ENCODE peak calls at places on chromosomes 3 and 15, in ten cellular contexts. F is tibial artery, E is GM23338, P is PC-9, T is fibroblast of lung, C is heart left ventricle, S is PC-3, J is neural progenitor cell, Y is A673, Z is Peyer's patch. A is an unnamed sample.
A peak's percentile ranks its signal among the peaks of the same experiment; 100 is the strongest.

GRCh38 chr3:27253831-27254230 is 115.4 kb downstream of the NEK10 start:
- DNase-seq in Z (peak; percentile 49), T (peak; percentile 27), J (peak; percentile 68), Y (peak; percentile 51), F (peak; percentile 19), P (peak; percentile 57), S (peak; percentile 81), C (no peak), E (peak; percentile 78), A (no peak)

GRCh38 chr3:39587113-39587512 is 119.6 kb downstream of the MOBP start:
- DNase-seq in E (no peak), S (no peak), T (no peak), P (no peak), Y (no peak), F (no peak), Z (no peak), C (no peak), J (no peak), A (no peak)

GRCh38 chr3:141845407-141846049 is 30.9 kb upstream of the ATP1B3 start:
- DNase-seq in F (no peak), E (peak; percentile 67), C (no peak), T (no peak), P (no peak), S (no peak), Y (peak; percentile 23), Z (peak; percentile 49), J (peak; percentile 50), A (no peak)

GRCh38 chr15:57438166-57438565 is 61.9 kb downstream of the CGNL1 start:
- DNase-seq in T (no peak), Z (no peak), J (no peak), Y (no peak), F (no peak), P (no peak), C (no peak), S (no peak), E (no peak), A (no peak)

GRCh38 chr15:68285243-68285980 is 7.9 kb downstream of the FEM1B start:
- DNase-seq in P (no peak), E (peak; percentile 56), T (no peak), J (no peak), F (no peak), Y (no peak), C (no peak), S (no peak), Z (no peak), A (no peak)

GRCh38 chr3:42387802-42388651 is 22.4 kb downstream of the LYZL4 start:
- DNase-seq in J (no peak), T (no peak), Z (no peak), S (peak; percentile 10), P (no peak), Y (peak; percentile 82), C (no peak), E (no peak), F (no peak), A (no peak)

GRCh38 chr15:32670624-32671022 is 29.1 kb downstream of the SCG5 start:
- DNase-seq in E (no peak), F (no peak), J (no peak), Z (no peak), C (no peak), Y (no peak), S (no peak), T (no peak), P (no peak), A (no peak)

GRCh38 chr15:84826369-84826823 is 9.2 kb downstream of the ALPK3 start:
- DNase-seq in F (peak; percentile 65), E (peak; percentile 85), C (no peak), Z (no peak), J (peak; percentile 63), S (peak; percentile 67), Y (peak; percentile 32), T (no peak), P (peak; percentile 43), A (no peak)

GRCh38 chr3:150216041-150216811 is 191.9 kb upstream of the TSC22D2 start:
- DNase-seq in Y (peak; percentile 94), Z (no peak), P (peak; percentile 63), E (no peak), C (peak; percentile 69), T (peak; percentile 95), F (peak; percentile 82), S (peak; percentile 29), J (peak; percentile 24), A (no peak)

GRCh38 chr3:14875411-14876175 is 56.8 kb downstream of the FGD5 start:
- DNase-seq in P (no peak), J (no peak), Z (no peak), E (no peak), T (no peak), Y (no peak), F (no peak), C (no peak), S (no peak), A (no peak)

GRCh38 chr15:42014406-42014805 is 6.4 kb downstream of the PLA2G4E start:
- DNase-seq in S (no peak), P (no peak), E (no peak), F (no peak), J (no peak), C (no peak), Y (no peak), T (no peak), Z (no peak), A (no peak)

GRCh38 chr15:74655424-74655823 is 39.8 kb downstream of the CLK3 start:
- DNase-seq in S (no peak), T (no peak), Z (no peak), F (no peak), E (no peak), Y (peak; percentile 60), P (no peak), J (no peak), C (no peak), A (no peak)
- H3K4me1 ChIP-seq in S (peaks cover 10% of the 10 kb centered on the region), T (peaks cover 3% of the 10 kb centered on the region), Z (no peaks in the 10 kb centered on the region), F (no peaks in the 10 kb centered on the region), E (no peaks in the 10 kb centered on the region), Y (peaks cover 14% of the 10 kb centered on the region), P (no peaks in the 10 kb centered on the region), J (no peaks in the 10 kb centered on the region), C (peaks cover 35% of the 10 kb centered on the region), A (no peaks in the 10 kb centered on the region)

DNA sequence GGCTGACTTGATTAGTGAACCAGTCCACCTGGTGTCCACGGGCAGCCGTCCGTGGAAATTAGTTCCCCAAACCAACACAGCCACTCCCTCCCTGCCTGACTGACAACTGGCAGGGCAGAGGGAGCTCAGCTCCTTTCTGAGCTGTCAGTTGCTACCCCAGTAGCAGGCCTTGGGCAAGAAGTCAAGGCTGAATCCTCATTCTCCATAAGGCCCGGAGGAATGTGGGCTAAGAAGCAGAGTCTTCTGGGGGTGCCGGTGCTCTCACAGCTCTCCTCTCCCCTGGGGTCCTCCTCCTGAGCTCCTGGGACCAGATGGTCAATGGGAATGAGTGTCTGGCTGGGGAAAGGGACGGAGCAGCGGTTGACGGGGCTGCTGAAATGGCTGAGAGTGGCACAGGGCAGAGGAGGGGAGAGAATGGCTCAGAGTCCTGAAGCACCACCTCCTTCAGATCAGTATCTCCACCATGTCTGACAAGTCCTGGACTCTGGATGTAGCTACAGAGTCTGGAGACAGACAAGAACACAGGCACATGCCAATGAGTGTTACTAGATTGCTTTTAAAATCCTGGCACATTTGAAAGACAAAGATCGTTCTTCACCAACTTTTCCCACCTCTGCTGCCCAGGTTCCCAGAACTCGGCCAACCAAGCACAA is 16.9 kb downstream of the AMOTL2 start:
- DNase-seq in E (no peak), T (no peak), P (no peak), C (no peak), J (no peak), S (no peak), F (no peak), Y (no peak), Z (peak; percentile 41), A (peak; percentile 12)
- H3K4me1 ChIP-seq in E (peaks cover 3% of the 10 kb centered on the region), T (peaks cover 69% of the 10 kb centered on the region), P (peaks cover 99% of the 10 kb centered on the region), C (peaks cover 55% of the 10 kb centered on the region), J (no peaks in the 10 kb centered on the region), S (peaks cover 47% of the 10 kb centered on the region), F (peaks cover 74% of the 10 kb centered on the region), Y (peaks cover 35% of the 10 kb centered on the region), Z (no peaks in the 10 kb centered on the region), A (peaks cover 42% of the 10 kb centered on the region)

GRCh38 chr3:69084326-69084667 is 440 bp upstream of the ARL6IP5 start:
- DNase-seq in J (no peak), P (no peak), Y (peak; percentile 3), F (no peak), C (no peak), S (peak; percentile 55), T (peak; percentile 88), E (no peak), Z (no peak), A (no peak)

GRCh38 chr3:69082805-69083204 is 1.9 kb upstream of the ARL6IP5 start:
- DNase-seq in C (no peak), T (peak; percentile 81), F (no peak), P (no peak), S (no peak), E (no peak), Z (no peak), Y (peak; percentile 53), J (no peak), A (no peak)

GRCh38 chr3:69085543-69086132 is 901 bp downstream of the ARL6IP5 start:
- DNase-seq in F (no peak), E (no peak), J (peak; percentile 29), C (peak; percentile 63), P (no peak), S (no peak), T (peak; percentile 54), Y (no peak), Z (peak; percentile 62), A (peak; percentile 31)

GRCh38 chr3:69086133-69086722 is 1.5 kb downstream of the ARL6IP5 start:
- DNase-seq in C (peak; percentile 91), J (peak; percentile 13), E (no peak), P (peak; percentile 88), S (peak; percentile 76), Y (peak; percentile 80), F (peak; percentile 96), T (peak; percentile 98), Z (peak; percentile 90), A (peak; percentile 91)

GRCh38 chr3:69084668-69085542 is at the start of gene ARL6IP5:
- DNase-seq in J (peak; percentile 93), S (peak; percentile 74), P (peak; percentile 81), F (peak; percentile 94), E (peak; percentile 95), Z (peak; percentile 93), T (peak; percentile 95), Y (peak; percentile 88), C (peak; percentile 96), A (peak; percentile 92)
- H3K4me1 ChIP-seq in J (peaks cover 18% of the 10 kb centered on the region), S (peaks cover 41% of the 10 kb centered on the region), P (peaks cover 78% of the 10 kb centered on the region), F (peaks cover 57% of the 10 kb centered on the region), E (peaks cover 40% of the 10 kb centered on the region), Z (peaks cover 52% of the 10 kb centered on the region), T (peaks cover 46% of the 10 kb centered on the region), Y (peaks cover 27% of the 10 kb centered on the region), C (peaks cover 84% of the 10 kb centered on the region), A (peaks cover 8% of the 10 kb centered on the region)

DNA sequence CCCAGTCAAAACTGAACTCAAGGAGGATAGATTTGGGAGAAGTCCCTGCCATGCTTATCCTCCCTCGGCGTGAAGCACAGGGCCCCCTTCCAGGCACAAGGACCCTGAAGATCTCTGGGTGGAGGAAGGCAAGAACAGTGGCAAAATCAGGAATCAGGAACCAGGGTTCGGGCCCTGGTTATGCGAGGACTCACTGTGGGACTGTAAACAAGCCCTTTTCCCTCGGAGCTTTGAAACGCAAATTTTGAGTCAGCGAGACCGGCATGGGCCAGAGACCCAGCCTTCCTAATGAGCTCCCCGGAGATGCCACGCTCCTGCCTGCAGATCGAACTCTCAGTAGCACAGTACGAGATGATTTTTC is 70.2 kb downstream of the SLC12A8 start:
- DNase-seq in T (no peak), Y (no peak), F (no peak), S (no peak), P (no peak), J (no peak), E (peak; percentile 67), Z (no peak), C (no peak), A (no peak)
- H3K4me1 ChIP-seq in T (peaks cover 30% of the 10 kb centered on the region), Y (peaks cover 6% of the 10 kb centered on the region), F (peaks cover 40% of the 10 kb centered on the region), S (peaks cover 5% of the 10 kb centered on the region), P (peaks cover 6% of the 10 kb centered on the region), J (peaks cover 37% of the 10 kb centered on the region), E (peaks cover 35% of the 10 kb centered on the region), Z (peaks cover 8% of the 10 kb centered on the region), C (peaks cover 78% of the 10 kb centered on the region), A (peaks cover 6% of the 10 kb centered on the region)

GRCh38 chr3:195155842-195156241 is 115.1 kb downstream of the XXYLT1 start:
- DNase-seq in T (peak; percentile 22), S (no peak), Y (no peak), E (no peak), P (no peak), F (no peak), C (no peak), Z (no peak), J (no peak), A (no peak)
- H3K4me1 ChIP-seq in T (peaks cover 53% of the 10 kb centered on the region), S (peaks cover 56% of the 10 kb centered on the region), Y (peaks cover 62% of the 10 kb centered on the region), E (peaks cover 53% of the 10 kb centered on the region), P (peaks cover 12% of the 10 kb centered on the region), F (peaks cover 3% of the 10 kb centered on the region), C (peaks cover 74% of the 10 kb centered on the region), Z (peaks cover 11% of the 10 kb centered on the region), J (peaks cover 62% of the 10 kb centered on the region), A (peaks cover 14% of the 10 kb centered on the region)

A was measured in uterus.